ENCODE peak calls at places on chromosomes 12 and 14, in six cellular contexts. U is IMR-90, G is H9, I is mesenchymal stem cell, D is trophoblast cell, W is H1. A is an unnamed sample.

GRCh38 chr14:23644195-23644918 is 8.2 kb downstream of the DHRS2 start:
- DNase-seq in G (no peak), D (no peak), U (no peak), I (no peak), W (no peak), A (no peak)

GRCh38 chr14:97878727-97879126 is 1081.5 kb downstream of the VRK1 start:
- DNase-seq in G (no peak), U (no peak), I (no peak), W (no peak), D (no peak), A (no peak)

GRCh38 chr12:122064034-122064777 is 14.3 kb upstream of the MLXIP start:
- DNase-seq in U (peak), W (peak), G (peak), I (peak), D (peak), A (peak)

GRCh38 chr14:94001501-94002396 is 4.6 kb downstream of the CCDC197 start:
- DNase-seq in U (peak), G (peak), I (peak), D (peak), W (peak), A (peak)

GRCh38 chr14:50399251-50400032 is 2.8 kb upstream of the CDKL1 start:
- DNase-seq in I (peak), G (no peak), U (peak), W (no peak), D (no peak), A (no peak)

GRCh38 chr14:99420711-99421110 is 59.9 kb downstream of the SETD3 start:
- DNase-seq in D (no peak), G (peak), W (no peak), I (no peak), U (no peak), A (peak)

GRCh38 chr12:98644433-98644711 is 216 bp downstream of the IKBIP start:
- DNase-seq in W (no peak), I (no peak), G (peak), D (no peak), U (no peak), A (no peak)

GRCh38 chr12:105659355-105660075 is 329.0 kb downstream of the C12orf75 start:
- DNase-seq in U (no peak), I (no peak), G (no peak), D (no peak), W (no peak), A (no peak)

GRCh38 chr12:32296541-32296940 is 102.8 kb upstream of the FGD4 start:
- DNase-seq in D (no peak), I (no peak), W (no peak), U (no peak), G (no peak), A (no peak)

DNA sequence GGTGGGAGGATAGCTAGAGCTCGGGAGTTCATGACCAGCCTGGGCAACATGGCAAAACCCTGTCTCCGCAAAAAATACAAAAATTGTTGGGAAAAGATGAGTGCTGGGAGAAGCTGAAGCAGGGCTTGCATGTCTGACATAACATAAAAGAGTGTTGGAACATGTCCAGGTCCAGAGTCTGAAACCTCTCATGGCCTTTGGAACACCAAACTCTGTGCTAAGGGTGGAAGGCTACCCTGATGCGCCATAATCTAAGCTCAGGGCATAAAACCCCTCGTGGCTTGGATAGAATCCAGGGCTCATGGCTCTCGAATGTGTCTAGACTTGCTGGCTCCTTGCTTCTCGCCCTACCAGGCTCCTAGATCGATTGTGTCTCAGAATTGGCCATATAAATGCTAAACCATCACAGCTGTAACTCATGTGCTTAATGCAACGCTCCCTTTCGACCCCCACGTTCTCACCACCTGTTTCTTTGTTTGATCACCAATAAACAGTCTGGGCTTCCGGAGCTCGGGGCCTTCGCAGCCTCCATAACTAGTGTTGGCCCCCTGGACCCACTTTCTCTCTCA is 6.7 kb upstream of the CLEC7A start:
- DNase-seq in G (no peak), D (no peak), U (no peak), I (no peak), W (no peak), A (no peak)
- H4K91ac ChIP-seq in G (no peak), D (no peak), U (no peak), I (no peak), W (no peak), A (no peak)

DNA sequence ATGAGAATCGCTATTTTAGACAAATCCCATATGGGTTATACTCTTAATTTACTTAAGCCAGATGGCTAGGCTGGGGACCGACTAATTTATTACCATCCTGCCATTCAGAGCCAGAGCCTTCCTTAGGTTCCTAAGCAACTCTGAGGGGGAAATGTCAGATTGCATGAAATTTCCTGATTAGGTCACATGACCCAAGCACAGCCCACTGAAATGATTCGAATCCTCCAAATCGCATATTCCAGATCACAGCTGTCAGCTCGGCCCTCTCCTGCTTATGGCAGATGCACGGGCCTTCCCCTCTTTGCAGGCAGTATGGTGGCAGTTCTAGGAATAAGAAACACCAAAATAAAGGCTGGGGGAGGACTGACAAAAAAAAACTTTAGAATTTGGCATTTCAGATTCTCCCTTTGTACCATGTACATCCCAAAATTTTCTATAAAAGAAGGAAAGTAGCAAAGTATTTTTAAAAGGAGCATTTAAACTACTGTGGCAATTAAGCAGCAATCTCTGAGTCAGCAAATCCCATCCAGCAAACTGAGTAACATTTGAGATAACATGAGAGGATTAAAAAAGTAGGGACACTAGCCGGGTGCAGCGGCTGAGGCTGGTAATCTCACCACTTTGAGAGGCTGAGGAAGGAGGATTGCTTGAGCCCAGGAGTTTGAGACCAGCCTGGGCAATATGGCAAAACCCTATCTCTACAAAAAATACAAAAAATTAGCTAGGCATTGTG is 30.5 kb upstream of the NUDT4 start:
- DNase-seq in D (no peak), U (no peak), W (no peak), I (no peak), G (no peak), A (no peak)
- H4K91ac ChIP-seq in D (no peak), U (no peak), W (no peak), I (no peak), G (no peak), A (no peak)

GRCh38 chr12:80222261-80222660 is 122.9 kb downstream of the OTOGL start:
- DNase-seq in G (no peak), U (peak), D (no peak), I (no peak), W (no peak), A (no peak)
- H4K91ac ChIP-seq in G (no peak), U (no peak), D (no peak), I (no peak), W (no peak), A (no peak)

GRCh38 chr14:87868920-87869319 is 124.1 kb downstream of the GALC start:
- DNase-seq in I (no peak), U (no peak), W (no peak), D (no peak), G (no peak), A (no peak)
- H4K91ac ChIP-seq in I (no peak), U (no peak), W (no peak), D (no peak), G (no peak), A (no peak)